ENCODE peak calls at places on chromosomes 16 and 17, in nine cellular contexts. L is colonic mucosa, Z is HCT116, J is tibial nerve, Y is astrocyte, S is lower lobe of right lung, X is prostate gland, M is breast epithelium, V is neural progenitor cell. C is an unnamed sample. For H3K36me3, the result is how much of the 10 kb centered on the place peaks cover.

GRCh38 chr17:18041776-18042175 is 2.6 kb downstream of the GID4 start:
- DNase-seq in L (no peak), Z (no peak), J (no peak), Y (peak), S (no peak), X (no peak), M (no peak), V (no peak), C (no peak)

GRCh38 chr16:84504420-84505248 is at the start of gene MEAK7:
- DNase-seq in L (peak), Z (peak), J (peak), Y (peak), S (peak), X (peak), M (peak), V (peak), C (peak)

GRCh38 chr17:18362509-18363020 is 785 bp downstream of the SHMT1 start:
- DNase-seq in L (peak), Z (no peak), J (peak), Y (peak), S (peak), X (peak), M (no peak), V (peak), C (peak)

GRCh38 chr16:73010150-73010676 is 37.7 kb downstream of the ZFHX3 start:
- DNase-seq in L (no peak), Z (no peak), J (no peak), Y (no peak), S (no peak), X (no peak), M (no peak), V (peak), C (peak)

GRCh38 chr16:23570992-23571632 is 13.6 kb downstream of the UBFD1 start:
- DNase-seq in L (no peak), Z (no peak), J (no peak), Y (no peak), S (peak), X (no peak), M (no peak), V (no peak), C (no peak)

GRCh38 chr17:67042104-67042899 is 2.1 kb upstream of the CACNG1 start:
- DNase-seq in L (no peak), Z (no peak), J (no peak), Y (no peak), S (no peak), X (no peak), M (no peak), V (no peak), C (no peak)

GRCh38 chr16:84607694-84608093 is 10.2 kb downstream of the COTL1 start:
- DNase-seq in L (peak), Z (no peak), J (no peak), Y (no peak), S (no peak), X (no peak), M (no peak), V (no peak), C (no peak)

GRCh38 chr16:21158208-21159110 is at the start of gene LDAF1:
- DNase-seq in L (peak), Z (peak), J (peak), Y (peak), S (peak), X (peak), M (peak), V (peak), C (peak)

GRCh38 chr17:1730345-1731193 is 6.1 kb downstream of the WDR81 start:
- DNase-seq in L (peak), Z (no peak), J (peak), Y (peak), S (peak), X (peak), M (peak), V (no peak), C (peak)

GRCh38 chr16:49639739-49640388 is 216.0 kb downstream of the ZNF423 start:
- DNase-seq in L (peak), Z (no peak), J (no peak), Y (peak), S (no peak), X (no peak), M (no peak), V (peak), C (no peak)

GRCh38 chr16:9370071-9370491 is 278.6 kb downstream of the HAPSTR1 start:
- DNase-seq in L (peak), Z (no peak), J (no peak), Y (no peak), S (no peak), X (no peak), M (no peak), V (no peak), C (no peak)

GRCh38 chr17:4305224-4305623 is 41.4 kb upstream of the ANKFY1 start:
- DNase-seq in L (no peak), Z (no peak), J (no peak), Y (peak), S (no peak), X (no peak), M (no peak), V (no peak), C (no peak)

GRCh38 chr17:81962499-81963441 is 1.8 kb upstream of the NOTUM start:
- DNase-seq in L (no peak), Z (no peak), J (no peak), Y (no peak), S (no peak), X (no peak), M (no peak), V (peak), C (no peak)

GRCh38 chr17:62862251-62862650 is 54.1 kb upstream of the MARCHF10 start:
- DNase-seq in L (no peak), Z (no peak), J (no peak), Y (no peak), S (no peak), X (no peak), M (no peak), V (no peak), C (no peak)

GRCh38 chr17:514584-514983 is 162.0 kb upstream of the RPH3AL start:
- DNase-seq in L (no peak), Z (no peak), J (no peak), Y (no peak), S (no peak), X (no peak), M (no peak), V (no peak), C (no peak)

GRCh38 chr17:75499313-75500022 is 15.9 kb downstream of the CASKIN2 start:
- DNase-seq in L (no peak), Z (no peak), J (no peak), Y (no peak), S (no peak), X (no peak), M (no peak), V (no peak), C (no peak)

GRCh38 chr16:89637379-89637778 is 20.1 kb downstream of the CHMP1A start:
- DNase-seq in L (no peak), Z (no peak), J (no peak), Y (no peak), S (no peak), X (no peak), M (no peak), V (no peak), C (no peak)
- TF ChIP-seq CTCF in L (no peak), Z (no peak), J (no peak), Y (no peak), S (no peak), X (no peak), M (no peak), V (no peak), C (no peak)

DNA sequence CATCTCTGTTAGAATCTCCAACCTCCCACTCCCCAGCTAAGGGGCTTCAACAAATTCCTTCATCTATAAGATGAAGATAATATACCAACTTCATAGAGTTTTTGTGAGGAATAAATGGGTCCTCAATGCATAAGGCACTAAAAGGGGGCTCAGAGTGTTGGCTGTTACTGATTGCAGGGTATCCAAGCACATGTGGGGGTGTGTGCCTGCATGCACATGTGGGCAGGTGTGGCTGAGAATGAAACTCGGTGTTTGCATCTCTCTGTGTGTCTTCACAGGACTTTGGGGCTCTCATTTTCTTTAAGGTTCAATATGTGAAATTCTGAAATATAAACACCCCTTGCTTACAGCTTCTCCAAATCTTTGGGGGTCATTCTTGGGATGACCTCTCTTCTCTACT is 4.1 kb upstream of the PPP1R9B start:
- DNase-seq in L (no peak), Z (no peak), J (no peak), Y (no peak), S (no peak), X (no peak), M (no peak), V (no peak), C (no peak)
- H3K36me3 ChIP-seq in L (under half), Z (under half), J (under half), Y (under half), S (under half), X (under half), M (under half), V (under half), C (under half)

GRCh38 chr17:13079010-13079409 is 61.2 kb upstream of the ELAC2 start:
- DNase-seq in L (no peak), Z (no peak), J (no peak), Y (no peak), S (no peak), X (no peak), M (no peak), V (no peak), C (no peak)
- TF ChIP-seq CTCF in L (no peak), Z (no peak), J (no peak), Y (no peak), S (no peak), X (no peak), M (no peak), V (no peak), C (no peak)

GRCh38 chr17:41464173-41464572 is 3.0 kb downstream of the KRT32 start:
- DNase-seq in L (no peak), Z (no peak), J (no peak), Y (no peak), S (no peak), X (no peak), M (no peak), V (no peak), C (no peak)

GRCh38 chr17:41467546-41467945 is 360 bp upstream of the KRT32 start:
- DNase-seq in L (no peak), Z (no peak), J (no peak), Y (peak), S (no peak), X (no peak), M (no peak), V (no peak), C (no peak)

GRCh38 chr17:41464682-41465081 is 2.5 kb downstream of the KRT32 start:
- DNase-seq in L (no peak), Z (peak), J (peak), Y (peak), S (peak), X (peak), M (peak), V (no peak), C (no peak)

GRCh38 chr17:41463746-41464145 is 3.4 kb downstream of the KRT32 start:
- DNase-seq in L (no peak), Z (no peak), J (no peak), Y (no peak), S (no peak), X (no peak), M (no peak), V (no peak), C (no peak)

DNA sequence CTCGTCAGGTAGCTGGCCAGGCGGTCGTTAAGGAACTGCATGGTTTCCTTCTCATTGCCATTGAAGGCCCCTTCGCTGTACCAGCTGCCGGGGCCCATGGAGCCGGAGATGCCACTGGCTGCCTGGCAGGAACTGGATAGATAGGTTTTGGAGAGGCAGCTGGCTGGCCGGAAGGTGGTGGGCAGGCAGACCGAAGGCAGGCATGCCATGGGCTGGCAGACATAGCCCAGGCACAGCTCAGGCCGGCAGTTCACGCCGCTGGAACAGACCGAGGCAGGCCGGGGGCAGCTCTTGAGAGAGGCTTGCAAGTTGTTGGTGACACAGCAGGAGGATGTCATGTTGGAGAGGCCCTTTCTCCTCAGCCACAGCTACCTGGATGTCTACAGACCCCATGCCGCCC is at the start of gene KRT32:
- DNase-seq in L (no peak), Z (no peak), J (no peak), Y (no peak), S (no peak), X (no peak), M (no peak), V (no peak), C (no peak)
- H3K36me3 ChIP-seq in L (under half), Z (under half), J (under half), Y (under half), S (under half), X (under half), M (under half), V (under half), C (under half)

DNA sequence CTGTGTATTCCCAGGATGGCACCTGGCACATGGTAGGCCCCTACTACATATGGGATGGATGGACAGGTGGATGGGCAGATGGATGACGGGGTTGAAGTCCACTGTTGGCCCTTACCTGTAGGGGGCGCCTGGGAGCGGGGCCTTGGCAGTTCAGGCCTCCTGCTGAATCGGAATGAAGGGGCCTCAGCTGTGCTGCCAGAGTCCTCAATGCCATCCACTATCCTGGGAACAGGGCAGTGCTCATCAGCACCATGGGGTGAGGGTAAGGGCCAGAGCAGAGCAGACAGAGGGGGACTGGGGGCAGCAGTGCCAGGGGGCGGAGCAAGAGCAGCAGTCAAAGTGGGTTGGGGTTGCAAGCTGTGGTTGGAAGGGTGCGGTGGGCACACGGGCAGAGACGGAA is 8.3 kb upstream of the RAB5C start:
- DNase-seq in L (peak), Z (peak), J (no peak), Y (no peak), S (no peak), X (no peak), M (no peak), V (peak), C (no peak)
- TF ChIP-seq CTCF in L (peak), Z (peak), J (no peak), Y (peak), S (peak), X (no peak), M (no peak), V (peak), C (peak)

GRCh38 chr17:68052810-68053209 is 17.3 kb downstream of the KPNA2 start:
- DNase-seq in L (no peak), Z (no peak), J (peak), Y (no peak), S (no peak), X (no peak), M (no peak), V (no peak), C (peak)

GRCh38 chr17:68048996-68049395 is 13.5 kb downstream of the KPNA2 start:
- DNase-seq in L (no peak), Z (peak), J (no peak), Y (no peak), S (no peak), X (no peak), M (no peak), V (peak), C (no peak)

GRCh38 chr17:68047153-68047846 is 11.8 kb downstream of the KPNA2 start:
- DNase-seq in L (no peak), Z (no peak), J (no peak), Y (no peak), S (no peak), X (no peak), M (no peak), V (no peak), C (no peak)
- H3K36me3 ChIP-seq in L (under half), Z (under half), J (under half), Y (under half), S (under half), X (under half), M (under half), V (under half), C (under half)

GRCh38 chr17:57401556-57402488 is 145.5 kb downstream of the MSI2 start:
- DNase-seq in L (no peak), Z (no peak), J (no peak), Y (no peak), S (no peak), X (no peak), M (no peak), V (peak), C (no peak)
- TF ChIP-seq CTCF in L (no peak), Z (peak), J (no peak), Y (no peak), S (no peak), X (no peak), M (no peak), V (peak), C (no peak)

GRCh38 chr17:7312432-7313027 is 2.6 kb downstream of the GPS2 start:
- DNase-seq in L (no peak), Z (no peak), J (no peak), Y (no peak), S (peak), X (no peak), M (no peak), V (no peak), C (no peak)
- H3K36me3 ChIP-seq in L (under half), Z (under half), J (under half), Y (under half), S (half or more), X (under half), M (under half), V (under half), C (half or more)

DNA sequence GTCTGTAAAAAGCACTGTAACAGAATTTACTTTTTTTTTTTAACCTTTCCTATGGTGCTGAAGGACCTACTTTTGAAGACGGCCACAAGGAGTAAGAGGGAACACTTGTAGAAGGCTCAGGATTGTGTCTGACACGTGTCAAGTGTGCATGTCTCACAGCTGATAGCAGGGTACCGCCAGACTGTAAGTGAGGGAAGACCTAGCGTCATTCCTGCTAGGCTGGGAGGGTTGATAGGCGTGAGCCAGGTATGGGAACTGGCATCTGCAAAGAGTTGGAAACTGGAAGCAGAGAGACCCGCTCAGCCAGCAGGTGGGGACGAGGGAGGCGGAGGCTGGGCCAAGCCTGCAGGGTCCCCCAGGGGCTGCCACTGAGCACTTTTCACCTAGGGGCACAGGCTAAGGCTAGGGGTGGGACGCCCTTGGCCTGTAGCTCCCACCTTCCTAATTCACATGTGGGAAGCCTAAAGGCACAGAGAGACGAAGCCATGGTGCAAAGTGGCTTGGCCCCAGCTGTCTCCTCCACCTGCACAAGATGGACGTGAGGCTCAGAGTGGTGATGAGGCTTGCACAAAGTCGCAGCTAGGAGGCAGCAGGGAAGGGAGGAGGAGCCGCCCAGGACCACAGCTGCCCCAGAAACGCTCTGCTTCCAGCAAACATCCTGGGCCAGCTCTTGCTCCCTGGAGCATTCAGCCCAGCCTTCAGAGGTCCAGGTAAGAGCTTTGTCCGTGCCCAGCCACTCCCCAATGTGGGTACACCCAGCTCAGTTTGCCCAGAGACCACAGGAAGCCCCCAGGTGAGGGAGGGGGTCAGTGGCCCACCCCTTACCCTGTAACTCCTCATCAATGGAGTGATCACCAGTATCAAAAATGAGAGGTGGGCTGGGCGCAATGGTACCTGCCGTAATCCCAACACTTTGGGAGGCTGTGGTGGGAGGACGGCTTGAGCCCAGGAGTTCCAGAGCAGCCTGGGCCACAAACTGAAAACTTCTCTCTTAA is 18.9 kb downstream of the VASN start:
- DNase-seq in L (no peak), Z (no peak), J (no peak), Y (no peak), S (no peak), X (no peak), M (no peak), V (peak), C (peak)
- TF ChIP-seq CTCF in L (no peak), Z (no peak), J (no peak), Y (no peak), S (no peak), X (no peak), M (no peak), V (peak), C (no peak)

GRCh38 chr16:81327483-81328196 is 12.9 kb downstream of the GAN start:
- DNase-seq in L (peak), Z (no peak), J (no peak), Y (no peak), S (no peak), X (peak), M (no peak), V (no peak), C (no peak)

GRCh38 chr16:81321039-81321438 is 6.3 kb downstream of the GAN start:
- DNase-seq in L (no peak), Z (no peak), J (no peak), Y (peak), S (no peak), X (no peak), M (no peak), V (no peak), C (no peak)

GRCh38 chr16:81326971-81327370 is 12.2 kb downstream of the GAN start:
- DNase-seq in L (no peak), Z (no peak), J (no peak), Y (no peak), S (no peak), X (no peak), M (no peak), V (no peak), C (no peak)

GRCh38 chr16:81321537-81321936 is 6.8 kb downstream of the GAN start:
- DNase-seq in L (no peak), Z (no peak), J (no peak), Y (no peak), S (no peak), X (no peak), M (no peak), V (no peak), C (no peak)

DNA sequence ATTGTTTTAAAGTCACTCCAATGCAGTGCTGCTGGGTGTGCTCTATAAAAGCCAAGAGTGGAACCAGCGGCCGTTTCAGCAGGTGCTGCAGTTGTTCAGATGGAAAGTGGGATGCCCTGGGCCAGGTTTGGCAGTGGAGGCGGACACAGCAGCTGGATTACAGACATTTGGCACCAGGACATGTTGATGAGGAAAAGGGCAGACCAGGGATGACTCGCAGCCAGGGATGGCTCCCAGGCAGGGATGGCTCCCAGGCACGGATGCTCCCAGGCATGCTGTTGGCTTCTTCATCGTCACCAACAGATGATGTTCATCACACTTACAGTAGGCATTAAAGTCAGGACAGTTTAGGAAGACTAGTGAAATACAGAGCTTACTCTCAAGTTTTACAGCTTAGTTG is 10.0 kb downstream of the GAN start:
- DNase-seq in L (no peak), Z (no peak), J (no peak), Y (no peak), S (no peak), X (no peak), M (no peak), V (no peak), C (no peak)
- H3K36me3 ChIP-seq in L (under half), Z (under half), J (under half), Y (under half), S (under half), X (under half), M (under half), V (under half), C (under half)